ENCODE peak calls at places on chromosome 22, in nine cellular contexts. L is mammary epithelial cell, W is RWPE2, J is choroid plexus epithelial cell, U is colonic mucosa, R is body of pancreas, D is transverse colon, V is prostate gland, O is tibial nerve. G is an unnamed sample.

GRCh38 chr22:31952459-31952858 is 8.1 kb downstream of the YWHAH start:
- DNase-seq in R (no peak), L (peak), D (no peak), J (peak), V (no peak), W (no peak), U (no peak), O (no peak), G (peak)

GRCh38 chr22:30881361-30882180 is 87.0 kb downstream of the MORC2 start:
- DNase-seq in D (no peak), U (no peak), W (no peak), L (no peak), V (no peak), R (peak), O (no peak), J (peak), G (no peak)

GRCh38 chr22:39996732-39997131 is 2.0 kb downstream of the FAM83F start:
- DNase-seq in L (peak), W (no peak), J (no peak), R (no peak), V (no peak), D (no peak), O (no peak), U (no peak), G (no peak)

GRCh38 chr22:45010532-45010900 is 711 bp upstream of the PHF21B start:
- DNase-seq in U (no peak), D (no peak), W (no peak), L (no peak), J (no peak), V (no peak), R (no peak), O (no peak), G (no peak)

GRCh38 chr22:40042312-40042711 is 47.6 kb downstream of the FAM83F start:
- DNase-seq in W (no peak), O (no peak), R (no peak), D (no peak), U (no peak), L (no peak), J (no peak), V (no peak), G (no peak)

GRCh38 chr22:39462443-39463147 is 5.8 kb downstream of the MGAT3 start:
- DNase-seq in J (no peak), O (no peak), U (no peak), W (no peak), V (no peak), L (no peak), R (no peak), D (no peak), G (no peak)

GRCh38 chr22:39103431-39103830 is 6.4 kb downstream of the APOBEC3H start:
- DNase-seq in D (no peak), L (no peak), R (no peak), J (no peak), W (no peak), U (no peak), O (no peak), V (no peak), G (no peak)

GRCh38 chr22:39984006-39984405 is 10.7 kb upstream of the FAM83F start:
- DNase-seq in O (no peak), D (no peak), R (no peak), V (no peak), L (peak), J (peak), W (no peak), U (no peak), G (peak)

GRCh38 chr22:20010307-20011122 is 6.1 kb downstream of the ARVCF start:
- DNase-seq in O (no peak), D (no peak), V (no peak), W (no peak), J (no peak), L (peak), U (no peak), R (no peak), G (no peak)

GRCh38 chr22:37930270-37930951 is 23.0 kb downstream of the C22orf23 start:
- DNase-seq in W (peak), V (no peak), J (peak), R (peak), L (no peak), O (peak), D (no peak), U (no peak), G (peak)
- TF ChIP-seq CTCF in W (peak), V (peak), J (peak), R (peak), L (peak), O (peak), D (peak), U (peak), G (peak)

GRCh38 chr22:37567991-37568390 is 7.7 kb downstream of the CDC42EP1 start:
- DNase-seq in R (peak), J (no peak), W (no peak), U (no peak), V (no peak), O (no peak), L (no peak), D (no peak), G (no peak)

GRCh38 chr22:37568448-37569008 is 8.2 kb downstream of the CDC42EP1 start:
- DNase-seq in L (no peak), W (no peak), J (no peak), R (peak), V (no peak), D (no peak), O (no peak), U (no peak), G (no peak)

GRCh38 chr22:37566903-37567798 is 6.9 kb downstream of the CDC42EP1 start:
- DNase-seq in R (peak), W (peak), V (peak), L (peak), O (peak), U (peak), D (peak), J (peak), G (peak)

GRCh38 chr22:37565830-37566229 is 5.5 kb downstream of the CDC42EP1 start:
- DNase-seq in V (no peak), J (no peak), D (no peak), R (no peak), L (no peak), O (no peak), U (no peak), W (no peak), G (no peak)

DNA sequence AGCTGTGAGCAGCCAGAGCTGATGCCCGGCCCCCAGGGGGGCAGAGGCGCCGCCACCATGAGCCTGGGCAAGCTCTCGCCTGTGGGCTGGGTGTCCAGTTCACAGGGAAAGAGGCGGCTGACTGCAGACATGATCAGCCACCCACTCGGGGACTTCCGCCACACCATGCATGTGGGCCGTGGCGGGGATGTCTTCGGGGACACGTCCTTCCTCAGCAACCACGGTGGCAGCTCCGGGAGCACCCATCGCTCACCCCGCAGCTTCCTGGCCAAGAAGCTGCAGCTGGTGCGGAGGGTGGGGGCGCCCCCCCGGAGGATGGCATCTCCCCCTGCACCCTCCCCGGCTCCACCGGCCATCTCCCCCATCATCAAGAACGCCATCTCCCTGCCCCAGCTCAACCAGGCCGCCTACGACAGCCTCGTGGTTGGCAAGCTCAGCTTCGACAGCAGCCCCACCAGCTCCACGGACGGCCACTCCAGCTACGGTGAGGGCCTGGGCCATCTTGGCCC is 6.1 kb downstream of the CDC42EP1 start:
- DNase-seq in O (no peak), J (no peak), V (no peak), R (peak), D (peak), L (no peak), U (no peak), W (no peak), G (no peak)
- TF ChIP-seq CTCF in O (no peak), J (no peak), V (no peak), R (no peak), D (no peak), L (no peak), U (no peak), W (no peak), G (no peak)

DNA sequence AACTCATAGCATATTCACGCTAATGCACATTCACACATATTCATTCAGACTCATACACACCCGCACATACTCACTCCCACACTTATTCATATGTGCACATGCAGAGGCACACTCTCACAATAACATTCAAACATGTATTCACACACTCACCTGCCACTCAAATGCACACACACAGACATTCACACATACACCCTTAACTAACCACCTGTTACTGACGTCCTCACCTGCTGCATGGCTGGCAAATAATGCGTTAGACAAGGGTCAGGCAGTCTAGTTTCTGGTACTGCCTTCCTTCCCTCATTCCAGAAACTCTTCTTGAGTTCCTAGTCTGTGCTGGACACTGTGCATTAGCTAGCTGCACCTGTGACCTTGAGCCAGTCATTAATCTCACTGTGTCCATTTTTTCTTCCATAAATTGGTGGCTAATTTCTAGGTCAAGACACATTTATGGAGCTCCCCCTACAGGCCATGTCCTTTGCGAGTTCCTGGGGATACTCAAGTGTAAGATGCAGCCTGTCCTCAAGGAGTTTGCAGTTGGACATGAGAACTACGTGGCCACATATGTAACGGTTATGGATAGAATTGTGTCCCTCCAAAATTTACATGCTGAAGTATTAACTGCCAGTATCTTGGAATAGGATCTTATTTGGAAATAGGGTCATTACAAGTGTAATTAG is 34.5 kb upstream of the SEZ6L start:
- DNase-seq in U (no peak), O (no peak), R (no peak), J (no peak), V (no peak), L (no peak), D (no peak), W (no peak), G (no peak)
- TF ChIP-seq CTCF in U (no peak), O (no peak), R (no peak), J (no peak), V (no peak), L (no peak), D (no peak), W (peak), G (no peak)

GRCh38 chr22:29011200-29011867 is 50.3 kb downstream of the C22orf31 start:
- DNase-seq in R (peak), L (no peak), W (no peak), J (no peak), O (no peak), V (no peak), U (peak), D (peak), G (no peak)

GRCh38 chr22:29014301-29014700 is 47.3 kb downstream of the C22orf31 start:
- DNase-seq in L (no peak), J (no peak), D (no peak), O (no peak), V (no peak), W (no peak), R (no peak), U (no peak), G (no peak)

GRCh38 chr22:29011868-29012428 is 49.7 kb downstream of the C22orf31 start:
- DNase-seq in W (no peak), R (no peak), U (peak), L (no peak), O (no peak), D (peak), J (no peak), V (no peak), G (no peak)

GRCh38 chr22:29014773-29015172 is 46.9 kb downstream of the C22orf31 start:
- DNase-seq in O (no peak), L (no peak), U (no peak), J (no peak), R (no peak), D (no peak), V (no peak), W (no peak), G (no peak)

DNA sequence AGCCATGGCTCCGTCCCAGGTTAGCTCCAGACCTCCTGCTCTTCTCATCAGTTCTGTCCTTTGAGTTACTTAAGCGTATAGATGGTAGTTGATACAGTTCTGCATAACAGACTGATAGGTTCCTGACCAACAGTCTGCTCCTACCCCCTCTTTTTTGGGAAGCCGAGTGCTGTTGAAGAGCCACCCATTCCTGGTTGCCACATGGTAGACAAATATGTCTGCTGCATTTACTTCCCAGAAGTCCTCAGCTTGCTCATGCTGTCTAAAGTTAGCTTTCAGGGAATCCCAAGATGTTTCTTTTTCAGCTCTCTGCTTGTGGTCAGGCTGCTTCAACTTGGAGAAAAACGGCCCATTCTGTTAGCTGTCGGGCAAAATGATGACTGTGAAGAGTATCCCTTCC is 48.7 kb downstream of the C22orf31 start:
- DNase-seq in L (no peak), R (no peak), D (no peak), O (no peak), W (no peak), J (no peak), U (no peak), V (no peak), G (no peak)
- TF ChIP-seq CTCF in L (no peak), R (no peak), D (no peak), O (no peak), W (no peak), J (no peak), U (no peak), V (no peak), G (no peak)

DNA sequence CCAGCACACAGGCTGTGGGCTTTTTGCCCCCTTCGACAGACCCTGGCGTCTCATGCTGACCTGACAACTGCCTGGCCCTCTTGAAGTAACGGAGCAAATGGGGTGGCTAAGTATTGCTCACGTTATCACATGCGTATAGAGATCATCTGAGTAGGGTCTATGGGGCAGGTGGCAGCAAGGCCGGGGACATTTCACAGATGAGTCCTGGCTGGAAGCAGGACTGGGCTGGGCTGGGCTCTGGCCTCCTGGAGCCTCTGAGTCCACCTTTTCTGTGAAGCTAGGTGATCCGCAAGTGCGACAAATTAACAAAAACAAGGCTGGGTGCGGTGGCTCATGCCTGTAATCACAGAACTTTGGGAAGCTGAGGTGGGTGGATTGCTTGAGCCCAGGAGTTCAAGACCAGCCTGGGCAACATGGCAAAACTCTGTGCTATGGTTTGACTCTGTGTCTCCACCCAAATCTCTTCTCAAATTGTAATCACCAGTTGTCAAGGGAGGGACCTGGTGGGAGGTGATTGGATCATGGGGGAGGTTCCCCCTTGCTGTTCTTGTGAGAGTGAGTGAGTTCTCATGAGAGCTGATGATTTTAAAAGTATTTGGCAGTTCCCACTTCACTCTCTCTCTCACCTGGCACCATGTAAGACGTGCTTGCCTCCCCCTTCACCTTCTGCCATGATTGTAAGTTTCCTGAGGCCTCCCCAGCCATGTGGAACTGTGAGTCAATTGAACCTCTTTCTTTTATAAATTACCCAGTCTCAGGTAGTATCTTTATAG is 122.0 kb downstream of the MPPED1 start:
- DNase-seq in R (no peak), D (no peak), J (no peak), V (no peak), L (no peak), U (no peak), O (no peak), W (no peak), G (no peak)
- TF ChIP-seq CTCF in R (no peak), D (no peak), J (no peak), V (no peak), L (no peak), U (no peak), O (no peak), W (no peak), G (no peak)

GRCh38 chr22:42614312-42615091 is at the start of gene POLDIP3:
- DNase-seq in W (peak), O (peak), V (peak), L (peak), D (peak), J (peak), U (peak), R (peak), G (peak)
- TF ChIP-seq CTCF in W (peak), O (no peak), V (peak), L (no peak), D (no peak), J (peak), U (peak), R (peak), G (no peak)

GRCh38 chr22:22670076-22670795 is 25.8 kb downstream of the GGTLC2 start:
- DNase-seq in W (no peak), U (no peak), D (no peak), J (no peak), V (no peak), R (no peak), O (no peak), L (no peak), G (no peak)

GRCh38 chr22:22671506-22671905 is 27.1 kb downstream of the GGTLC2 start:
- DNase-seq in D (no peak), W (no peak), J (no peak), U (no peak), L (no peak), V (no peak), O (no peak), R (no peak), G (no peak)

GRCh38 chr22:22666307-22667091 is 22.1 kb downstream of the GGTLC2 start:
- DNase-seq in D (peak), W (no peak), O (no peak), U (peak), J (peak), R (peak), L (no peak), V (no peak), G (peak)

GRCh38 chr22:22667966-22668880 is 23.8 kb downstream of the GGTLC2 start:
- DNase-seq in L (no peak), V (no peak), O (no peak), U (no peak), D (no peak), R (no peak), W (no peak), J (no peak), G (no peak)

GRCh38 chr22:22669093-22669492 is 24.7 kb downstream of the GGTLC2 start:
- DNase-seq in D (no peak), O (no peak), J (no peak), R (no peak), L (no peak), U (no peak), W (no peak), V (no peak), G (no peak)
- TF ChIP-seq CTCF in D (no peak), O (no peak), J (no peak), R (no peak), L (no peak), U (no peak), W (no peak), V (no peak), G (no peak)

GRCh38 chr22:49026476-49027121 is 801.1 kb downstream of the BRD1 start:
- DNase-seq in L (no peak), D (no peak), V (no peak), J (no peak), W (no peak), R (no peak), O (no peak), U (no peak), G (no peak)
- TF ChIP-seq CTCF in L (no peak), D (no peak), V (no peak), J (no peak), W (no peak), R (no peak), O (peak), U (no peak), G (no peak)

DNA sequence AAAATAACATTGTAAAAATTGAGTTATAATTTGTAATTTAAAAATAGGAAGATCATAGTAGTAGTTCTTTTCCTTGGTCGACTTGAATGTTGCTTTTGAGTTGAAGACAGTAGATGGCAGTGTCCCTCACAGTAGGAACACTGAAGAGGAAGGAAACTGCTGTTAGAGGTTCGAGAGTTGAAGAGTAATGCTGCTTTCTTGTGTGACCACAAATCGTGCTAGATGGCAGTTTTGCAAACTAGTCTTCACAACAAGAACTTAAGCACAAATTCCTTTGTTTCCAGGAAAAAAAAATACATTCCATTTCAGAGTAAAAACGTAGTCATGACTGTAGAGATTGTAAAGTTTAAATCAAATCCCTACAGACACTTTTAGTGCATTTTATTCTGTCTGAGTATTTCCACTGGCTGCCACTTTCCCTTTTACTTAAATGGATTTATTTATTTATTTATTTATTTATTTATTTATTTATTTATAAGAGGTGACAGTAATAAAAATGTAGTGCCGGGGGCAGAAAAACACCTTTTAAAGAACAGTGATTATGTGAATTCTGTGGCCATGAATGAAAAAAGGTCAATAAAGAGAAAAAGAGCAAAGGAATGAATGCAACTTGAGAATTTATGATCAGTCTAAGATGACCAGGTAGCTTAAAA is 54.6 kb downstream of the SPECC1L start:
- DNase-seq in L (peak), O (peak), R (no peak), J (peak), V (peak), W (no peak), D (no peak), U (peak), G (peak)
- TF ChIP-seq CTCF in L (peak), O (peak), R (peak), J (peak), V (peak), W (peak), D (peak), U (peak), G (peak)

G was measured in MCF 10A.